ENCODE peak calls at places on chromosomes 5 and 9, in nine cellular contexts. V is frontal cortex, H is foreskin fibroblast, I is Ammon's horn, Z is NCI-H1436, P is EH, G is posterior cingulate gyrus, S is MCF 10A, Y is AG09309. D is an unnamed sample.

GRCh38 chr9:124869466-124869985 is 7.6 kb downstream of the ARPC5L start:
- DNase-seq in Y (no peak), V (no peak), P (peak), Z (no peak), G (no peak), H (peak), I (no peak), S (peak), D (peak)

GRCh38 chr5:151660616-151661015 is 26.1 kb downstream of the SPARC start:
- DNase-seq in Y (no peak), H (peak), Z (no peak), P (peak), S (peak), I (no peak), G (no peak), V (no peak), D (peak)

GRCh38 chr9:126128494-126129142 is 198.0 kb upstream of the MVB12B start:
- DNase-seq in Z (no peak), S (no peak), I (no peak), G (peak), H (no peak), Y (no peak), V (no peak), P (no peak), D (no peak)

GRCh38 chr5:138573223-138573622 is 2.0 kb downstream of the HSPA9 start:
- DNase-seq in I (no peak), V (no peak), S (no peak), H (no peak), Z (no peak), P (no peak), G (no peak), Y (no peak), D (no peak)

GRCh38 chr5:40223884-40224402 is 455.8 kb upstream of the PTGER4 start:
- DNase-seq in V (no peak), P (peak), I (no peak), S (peak), Y (peak), G (no peak), Z (no peak), H (peak), D (peak)

GRCh38 chr9:134566196-134566822 is 75.3 kb upstream of the COL5A1 start:
- DNase-seq in Y (no peak), P (no peak), S (no peak), Z (no peak), H (no peak), G (no peak), V (no peak), I (no peak), D (no peak)

GRCh38 chr9:73118898-73119554 is 32.6 kb upstream of the ANXA1 start:
- DNase-seq in Z (no peak), G (no peak), H (peak), V (no peak), P (peak), S (peak), Y (no peak), I (no peak), D (peak)

GRCh38 chr5:97096096-97096648 is 46.2 kb downstream of the LIX1 start:
- DNase-seq in Z (no peak), V (no peak), Y (peak), S (no peak), H (peak), I (peak), G (no peak), P (peak), D (no peak)

GRCh38 chr9:18746631-18747030 is 272.7 kb downstream of the ADAMTSL1 start:
- DNase-seq in G (no peak), Y (no peak), V (no peak), I (peak), P (no peak), H (no peak), S (no peak), Z (no peak), D (no peak)

GRCh38 chr5:60883229-60883628 is 39.2 kb upstream of the ELOVL7 start:
- DNase-seq in P (peak), I (no peak), Z (no peak), G (no peak), H (peak), Y (no peak), V (peak), S (peak), D (peak)

GRCh38 chr5:132363431-132364112 is 5.9 kb upstream of the SLC22A5 start:
- DNase-seq in Y (peak), G (no peak), V (no peak), I (peak), Z (no peak), S (peak), P (peak), H (peak), D (peak)

GRCh38 chr5:89686081-89686765 is 723.3 kb downstream of the CETN3 start:
- DNase-seq in S (no peak), H (no peak), I (no peak), G (no peak), P (no peak), V (no peak), Y (no peak), Z (no peak), D (no peak)

GRCh38 chr9:33498387-33498786 is 24.7 kb upstream of the NOL6 start:
- DNase-seq in I (no peak), G (no peak), Y (no peak), Z (no peak), H (no peak), S (no peak), V (no peak), P (peak), D (peak)

GRCh38 chr9:38713426-38713825 is 6.5 kb downstream of the FAM240B start:
- DNase-seq in P (peak), H (peak), Z (no peak), V (no peak), G (no peak), S (peak), Y (peak), I (no peak), D (peak)

GRCh38 chr5:54548565-54548964 is 31.0 kb downstream of the SNX18 start:
- DNase-seq in Y (no peak), P (no peak), V (no peak), G (no peak), S (no peak), I (no peak), Z (no peak), H (no peak), D (no peak)